ENCODE peak calls at places on chromosomes 7 and 10, in four cellular contexts. P is A549, W is GM12878, Q is K562. U is an unnamed sample.

GRCh38 chr7:91085175-91085574 is 179.1 kb upstream of the FZD1 start:
- DNase-seq in Q (no peak), W (no peak), P (no peak), U (no peak)

GRCh38 chr7:15764986-15765385 is 78.5 kb upstream of the MEOX2 start:
- DNase-seq in W (no peak), P (no peak), Q (no peak), U (no peak)

GRCh38 chr7:77290425-77290824 is 90.8 kb upstream of the FGL2 start:
- DNase-seq in W (no peak), P (no peak), Q (no peak), U (no peak)

GRCh38 chr7:28722684-28723083 is 235.4 kb downstream of the TRIL start:
- DNase-seq in P (no peak), Q (no peak), W (no peak), U (no peak)

GRCh38 chr10:29595636-29596225 is 39.0 kb downstream of the SVIL start:
- DNase-seq in W (no peak), P (no peak), Q (no peak), U (no peak)

GRCh38 chr10:131900350-131901152 is at the start of gene PPP2R2D:
- DNase-seq in W (peak), Q (peak), P (peak), U (peak)

GRCh38 chr7:38438938-38439337 is 165.5 kb upstream of the TARP start:
- DNase-seq in W (no peak), P (no peak), Q (no peak), U (no peak)

GRCh38 chr7:131173148-131173890 is 154.4 kb upstream of the MKLN1 start:
- DNase-seq in Q (no peak), W (no peak), P (peak), U (no peak)

GRCh38 chr10:114537791-114538543 is 120.1 kb downstream of the ABLIM1 start:
- DNase-seq in P (no peak), W (no peak), Q (no peak), U (no peak)

GRCh38 chr10:35470535-35470934 is 134.2 kb downstream of the CCNY start:
- DNase-seq in W (no peak), P (no peak), Q (no peak), U (no peak)

DNA sequence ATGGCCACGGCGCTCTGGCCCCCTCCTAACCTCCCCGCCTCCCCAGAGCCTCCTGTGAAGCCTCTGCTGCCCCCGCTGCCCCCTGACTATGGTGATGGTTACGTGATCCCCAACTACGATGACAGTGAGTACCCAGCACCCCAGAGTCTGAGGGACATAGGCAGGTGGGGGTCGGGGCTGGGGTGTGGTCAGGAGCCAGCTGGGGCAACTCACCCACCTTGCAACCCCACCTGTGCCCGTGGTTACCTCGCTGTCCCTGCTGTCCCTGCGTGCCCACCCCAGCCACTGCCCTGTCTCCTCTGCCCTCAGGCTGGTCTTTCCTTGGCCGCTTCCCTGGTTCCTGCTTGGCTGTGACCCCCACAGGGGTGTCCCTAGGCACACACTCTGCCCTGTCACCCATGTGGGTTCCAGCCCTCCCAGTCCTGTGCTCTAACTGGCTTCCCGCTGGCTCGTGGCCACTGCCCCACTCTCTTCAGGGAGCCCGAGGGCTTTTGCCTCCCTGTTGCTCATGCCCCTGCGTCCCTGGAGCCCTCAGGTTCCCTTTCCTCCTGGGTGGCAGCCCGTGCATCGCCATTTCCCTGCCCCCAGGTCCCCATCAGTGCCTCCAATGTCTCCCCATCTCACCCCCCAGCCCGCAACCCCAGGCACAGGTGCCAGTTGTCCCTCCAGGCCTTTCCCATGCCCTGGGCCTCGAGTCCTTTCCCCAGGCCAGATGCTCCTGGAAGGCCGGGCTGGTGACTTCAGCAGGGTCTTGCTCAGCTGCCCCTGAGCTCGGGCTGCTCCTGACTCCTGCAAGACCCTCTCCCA is 4.0 kb downstream of the AEBP1 start:
- DNase-seq in W (no peak), P (no peak), Q (no peak), U (no peak)
- H3K4me3 ChIP-seq in W (no peak), P (no peak), Q (no peak), U (no peak)

DNA sequence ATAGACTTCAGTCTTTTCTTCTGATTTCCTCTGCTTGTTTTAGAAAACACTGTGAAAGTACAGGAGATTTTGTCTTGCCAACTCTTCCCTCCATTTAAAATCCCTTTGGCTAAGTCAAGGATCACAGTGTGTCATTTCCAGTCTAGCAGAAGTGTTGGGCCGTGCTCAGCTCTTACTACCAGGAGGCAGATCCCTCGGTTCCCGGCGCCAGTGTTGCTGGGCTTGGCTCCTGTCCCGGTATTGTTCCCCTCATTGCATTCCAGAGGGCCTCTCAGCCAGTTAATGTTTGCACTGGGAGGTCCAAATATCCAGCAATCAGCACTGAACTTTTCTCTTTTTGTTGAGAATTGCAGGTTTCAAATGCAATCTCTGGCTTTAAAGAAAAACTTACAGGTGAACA is 612.1 kb upstream of the MGMT start:
- DNase-seq in W (no peak), P (no peak), Q (no peak), U (no peak)
- TF ChIP-seq MAX in W (no peak), P (no peak), Q (no peak), U (no peak)

DNA sequence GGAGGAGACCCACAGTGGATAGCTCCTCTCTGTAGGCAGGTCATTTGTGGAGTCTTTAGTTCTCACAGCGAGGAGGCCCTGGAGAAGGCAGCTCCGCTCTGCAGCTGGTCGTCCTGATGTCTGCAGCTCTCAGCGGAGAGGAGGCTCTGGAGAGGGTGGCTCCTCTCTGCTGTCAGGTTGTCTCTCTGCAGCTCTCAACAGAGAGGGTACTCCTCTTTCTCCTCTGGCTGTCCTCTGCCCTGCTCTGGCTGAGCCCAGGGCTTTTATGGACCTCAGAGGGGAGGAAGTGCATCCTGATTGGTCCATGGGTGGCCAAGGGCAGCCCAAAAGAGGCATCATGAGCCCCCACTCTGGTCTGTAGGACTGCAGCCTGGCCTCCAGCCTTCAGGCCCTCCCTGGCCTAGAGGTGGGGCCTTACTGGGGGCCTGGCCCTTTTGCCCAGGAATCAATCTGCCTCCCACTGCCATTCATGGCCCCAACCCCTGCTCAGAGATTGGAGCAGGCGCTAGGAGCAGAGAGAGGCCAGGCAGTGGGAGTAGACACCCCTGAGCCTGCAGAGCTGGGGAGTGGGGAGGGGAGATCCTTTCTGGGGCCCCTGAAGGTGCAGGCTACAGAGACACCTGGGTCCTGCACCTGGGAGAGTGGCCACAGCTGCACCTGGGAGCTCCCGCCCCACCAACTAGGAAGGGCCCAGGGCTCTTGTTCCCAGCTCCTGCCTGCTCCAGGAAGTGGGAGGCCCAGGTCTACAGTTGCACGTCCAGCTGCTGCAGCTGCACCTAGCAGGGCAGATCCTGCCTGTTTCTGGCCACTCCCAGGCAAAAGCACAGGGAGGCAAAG is 6.6 kb upstream of the DYNC2I1 start:
- DNase-seq in W (no peak), P (no peak), Q (no peak), U (no peak)
- TF ChIP-seq POLR2A in W (no peak), P (no peak), Q (no peak), U (no peak)

GRCh38 chr7:120988591-120989299 is at the start of gene CPED1:
- DNase-seq in P (peak), W (no peak), Q (peak), U (peak)

GRCh38 chr7:120991133-120991532 is 2.6 kb downstream of the CPED1 start:
- DNase-seq in W (no peak), P (no peak), Q (no peak), U (no peak)

GRCh38 chr7:120990468-120991118 is 2.1 kb downstream of the CPED1 start:
- DNase-seq in W (no peak), Q (no peak), P (no peak), U (no peak)

GRCh38 chr7:120987683-120988590 is 574 bp upstream of the CPED1 start:
- DNase-seq in P (peak), Q (peak), W (peak), U (peak)

DNA sequence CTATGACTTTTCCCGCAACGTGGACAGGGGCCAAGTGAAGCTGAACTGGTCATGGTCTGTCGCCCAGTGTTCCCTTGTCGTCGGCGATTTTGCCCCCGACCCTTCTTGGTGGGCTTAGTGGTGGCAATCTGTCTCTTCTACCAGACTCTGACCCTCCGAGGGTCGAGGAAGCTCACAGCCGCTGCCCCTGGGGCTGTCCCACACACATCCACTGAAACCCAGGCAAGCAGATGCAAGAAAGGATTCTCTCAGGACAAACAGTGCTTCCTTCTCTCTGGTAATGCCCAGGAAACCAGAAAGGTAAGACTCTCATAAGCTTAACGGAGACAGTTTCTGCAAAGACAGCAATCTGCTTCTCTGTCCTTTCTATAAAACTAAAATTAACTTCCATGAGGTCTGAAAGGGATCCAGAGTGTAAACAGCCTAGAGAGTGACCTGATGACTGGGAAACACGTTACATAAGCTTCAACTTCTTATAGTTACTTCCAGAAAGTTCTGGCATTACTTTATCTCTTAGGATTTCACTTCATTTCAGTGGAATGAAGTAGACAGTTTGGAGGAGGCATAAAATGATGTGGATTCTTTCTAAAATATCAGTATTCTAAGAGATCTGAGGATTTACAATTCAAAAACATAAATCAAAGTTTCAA is 1.2 kb downstream of the CPED1 start:
- DNase-seq in W (no peak), Q (no peak), P (no peak), U (no peak)
- H3K4me3 ChIP-seq in W (no peak), Q (peak), P (no peak), U (no peak)

DNA sequence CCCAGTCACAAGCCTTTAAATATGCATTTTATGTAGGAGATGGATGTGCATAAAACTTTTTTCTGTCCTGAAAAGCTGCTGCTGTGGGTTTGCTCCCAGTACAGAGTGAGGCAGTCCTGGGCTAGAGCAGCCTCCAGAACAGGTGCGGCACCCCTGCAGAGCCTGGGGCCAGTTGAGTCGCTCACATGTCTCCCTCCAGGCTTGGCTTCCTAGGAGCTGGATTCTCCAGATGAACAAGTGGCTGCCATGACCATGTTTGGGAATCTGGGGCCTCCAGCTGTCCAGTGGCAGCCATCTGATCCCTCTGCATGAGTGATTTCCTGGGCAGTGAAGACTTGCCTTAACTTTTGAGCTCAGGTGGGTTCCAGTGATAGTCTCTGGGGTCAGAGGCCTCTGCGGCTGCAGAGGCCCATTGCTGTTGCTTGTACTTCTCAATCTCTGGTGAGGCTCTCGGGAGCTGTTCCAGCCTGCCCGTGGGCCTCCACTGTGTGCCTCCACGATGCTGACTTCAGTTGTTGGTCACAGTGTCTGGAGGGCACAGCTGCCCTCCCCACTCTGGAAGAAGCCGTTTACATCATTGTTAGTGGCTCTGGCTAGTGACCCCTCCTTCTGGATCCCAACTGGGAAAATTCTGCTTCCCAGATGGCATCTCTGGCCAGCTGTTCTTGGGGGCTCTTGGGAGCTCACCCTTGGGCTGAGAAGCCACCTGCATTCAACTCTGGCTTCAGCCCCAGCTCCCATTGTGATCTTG is 120.4 kb downstream of the EMX2 start:
- DNase-seq in W (no peak), Q (no peak), P (no peak), U (no peak)
- TF ChIP-seq MAX in W (no peak), Q (no peak), P (no peak), U (no peak)

GRCh38 chr10:33871557-33871956 is 537.1 kb upstream of the NRP1 start:
- DNase-seq in P (no peak), W (no peak), Q (no peak), U (no peak)
- TF ChIP-seq POLR2A in P (no peak), W (no peak), Q (no peak), U (no peak)

GRCh38 chr10:27157150-27157549 is 2.0 kb downstream of the MASTL start:
- DNase-seq in W (no peak), Q (no peak), P (peak), U (no peak)
- H3K4me3 ChIP-seq in W (peak), Q (peak), P (peak), U (peak)

GRCh38 chr7:144436500-144436899 is 33.0 kb upstream of the NOBOX start:
- DNase-seq in Q (no peak), P (no peak), W (no peak), U (no peak)

GRCh38 chr7:144439717-144440116 is 36.2 kb upstream of the NOBOX start:
- DNase-seq in Q (no peak), W (no peak), P (no peak), U (no peak)

GRCh38 chr7:144438759-144439158 is 35.3 kb upstream of the NOBOX start:
- DNase-seq in W (no peak), P (no peak), Q (no peak), U (no peak)

GRCh38 chr7:144437370-144438191 is 34.1 kb upstream of the NOBOX start:
- DNase-seq in P (peak), Q (peak), W (peak), U (peak)
- TF ChIP-seq MAX in P (no peak), Q (no peak), W (no peak), U (peak)

U was measured in NB4.